ENCODE peak calls at places on chromosomes 7 and 10, in seven cellular contexts. L is IMR-90, J is upper lobe of left lung, K is adrenal gland, U is WTC11, Q is AG10803, X is body of pancreas. V is an unnamed sample.

GRCh38 chr10:79047875-79048638 is 20.7 kb upstream of the ZMIZ1 start:
- DNase-seq in Q (no peak), J (no peak), U (no peak), K (peak), L (no peak), X (peak), V (no peak)

GRCh38 chr10:132547421-132547861 is 9.9 kb downstream of the INPP5A start:
- DNase-seq in Q (no peak), J (peak), U (peak), X (no peak), K (peak), L (no peak), V (no peak)

GRCh38 chr7:128708235-128708634 is 30.9 kb upstream of the CALU start:
- DNase-seq in J (no peak), U (no peak), X (no peak), K (no peak), Q (no peak), L (no peak), V (no peak)

GRCh38 chr7:1665721-1666250 is 4.3 kb upstream of the ELFN1 start:
- DNase-seq in U (no peak), X (no peak), Q (peak), J (peak), K (no peak), L (peak), V (no peak)

GRCh38 chr7:33926535-33926934 is 21.2 kb downstream of the BMPER start:
- DNase-seq in K (peak), Q (peak), X (no peak), L (peak), U (no peak), J (no peak), V (no peak)

GRCh38 chr7:8277394-8277982 is 15.5 kb upstream of the ICA1 start:
- DNase-seq in U (no peak), X (peak), Q (no peak), K (no peak), L (no peak), J (no peak), V (no peak)

GRCh38 chr10:59362184-59362966 is at the start of gene FAM13C:
- DNase-seq in U (peak), K (peak), L (peak), X (peak), J (peak), Q (peak), V (peak)

GRCh38 chr10:35552622-35553342 is 52.4 kb upstream of the GJD4 start:
- DNase-seq in J (no peak), X (no peak), K (no peak), U (no peak), Q (no peak), L (peak), V (no peak)

GRCh38 chr7:90411510-90411909 is 8.2 kb downstream of the CLDN12 start:
- DNase-seq in K (no peak), L (peak), U (no peak), Q (no peak), X (no peak), J (no peak), V (no peak)

GRCh38 chr10:69961168-69961863 is 91.3 kb upstream of the MACROH2A2 start:
- DNase-seq in J (no peak), X (no peak), U (no peak), L (no peak), Q (no peak), K (no peak), V (peak)

GRCh38 chr10:86733260-86733671 is 23.2 kb upstream of the BMPR1A start:
- DNase-seq in U (no peak), Q (peak), K (no peak), J (no peak), L (peak), X (no peak), V (peak)

GRCh38 chr10:125030567-125031197 is 88.8 kb downstream of the ZRANB1 start:
- DNase-seq in K (peak), J (no peak), U (no peak), L (no peak), Q (no peak), X (peak), V (no peak)

GRCh38 chr7:147483634-147484292 is 1106.8 kb upstream of the C7orf33 start:
- DNase-seq in K (no peak), X (no peak), J (no peak), L (peak), U (no peak), Q (no peak), V (no peak)

GRCh38 chr10:75978213-75978612 is 546.8 kb downstream of the LRMDA start:
- DNase-seq in K (no peak), Q (peak), L (no peak), U (no peak), J (no peak), X (no peak), V (no peak)

GRCh38 chr7:95045236-95045923 is 138.0 kb downstream of the PPP1R9A start:
- DNase-seq in U (peak), X (no peak), J (peak), Q (peak), K (no peak), L (no peak), V (no peak)

GRCh38 chr10:122224159-122224558 is 46.9 kb upstream of the BTBD16 start:
- DNase-seq in Q (no peak), X (no peak), L (no peak), K (no peak), J (no peak), U (no peak), V (no peak)

GRCh38 chr10:85612378-85612775 is 754.2 kb downstream of the GRID1 start:
- DNase-seq in U (no peak), L (no peak), Q (no peak), J (no peak), K (no peak), X (no peak), V (peak)

GRCh38 chr7:69683002-69683401 is 84.7 kb downstream of the AUTS2 start:
- DNase-seq in L (no peak), J (no peak), X (no peak), U (peak), Q (no peak), K (no peak), V (no peak)

GRCh38 chr7:67654622-67655021 is 658.0 kb downstream of the TYW1 start:
- DNase-seq in J (no peak), X (no peak), L (no peak), K (no peak), U (no peak), Q (peak), V (no peak)

GRCh38 chr10:88994034-88994433 is 3.4 kb downstream of the FAS start:
- DNase-seq in U (no peak), L (peak), Q (peak), X (no peak), J (no peak), K (no peak), V (no peak)

GRCh38 chr10:93281367-93281720 is 200.8 kb downstream of the MYOF start:
- DNase-seq in L (no peak), X (no peak), K (no peak), U (no peak), Q (no peak), J (no peak), V (no peak)

GRCh38 chr7:26704786-26705185 is 159.6 kb downstream of the SKAP2 start:
- DNase-seq in K (no peak), L (peak), U (no peak), X (no peak), Q (peak), J (no peak), V (no peak)

GRCh38 chr7:150401861-150402631 is 22.9 kb downstream of the ZNF775 start:
- DNase-seq in X (no peak), U (peak), J (no peak), Q (no peak), K (no peak), L (no peak), V (no peak)

GRCh38 chr7:90645784-90646183 is 49.7 kb downstream of the CDK14 start:
- DNase-seq in L (no peak), K (no peak), X (no peak), J (no peak), Q (no peak), U (no peak), V (no peak)

DNA sequence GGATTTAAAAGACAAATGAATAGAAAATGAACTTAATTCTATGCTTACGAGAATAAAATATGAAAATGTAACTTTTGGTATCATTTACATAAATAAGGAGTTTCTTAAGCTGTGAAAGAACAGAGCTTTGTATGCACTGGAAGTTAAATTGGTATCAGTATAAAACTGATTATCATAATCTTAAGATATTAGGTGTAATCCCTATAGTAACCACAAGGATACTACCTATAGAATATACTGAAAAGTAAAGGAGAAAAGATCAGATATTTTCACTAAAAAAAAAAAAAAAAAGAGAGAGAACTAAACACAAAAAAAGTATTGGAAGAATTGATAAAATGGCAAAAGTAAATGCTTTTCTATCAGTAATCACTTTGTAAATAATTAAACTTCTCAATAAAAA is 100.1 kb downstream of the TWIST1 start:
- DNase-seq in J (no peak), X (no peak), L (no peak), Q (no peak), U (no peak), K (no peak), V (no peak)
- TF ChIP-seq CTCF in J (no peak), X (no peak), L (no peak), Q (no peak), U (no peak), K (no peak), V (peak)

DNA sequence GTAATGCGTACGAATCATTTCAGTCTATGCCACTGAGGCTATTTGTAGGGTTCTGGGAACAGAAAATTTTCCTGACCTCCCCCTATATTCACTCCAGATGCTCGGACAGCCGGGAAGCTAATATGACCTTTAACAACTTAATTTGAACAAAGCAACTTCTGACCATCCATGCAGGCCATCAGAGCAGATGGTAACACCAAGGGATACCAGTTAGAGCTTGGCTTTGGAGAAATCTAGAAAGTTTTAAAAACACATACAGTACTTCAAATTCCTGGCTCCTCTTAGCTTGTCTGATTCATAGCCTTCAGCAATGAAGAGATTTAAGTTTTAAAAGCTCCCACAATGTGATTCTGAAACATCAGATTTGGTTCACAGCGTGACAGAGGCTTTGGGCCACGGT is 257.3 kb downstream of the GPAM start:
- DNase-seq in L (no peak), U (no peak), J (no peak), K (no peak), X (no peak), Q (no peak), V (no peak)
- TF ChIP-seq CTCF in L (no peak), U (no peak), J (no peak), K (no peak), X (no peak), Q (no peak), V (no peak)

DNA sequence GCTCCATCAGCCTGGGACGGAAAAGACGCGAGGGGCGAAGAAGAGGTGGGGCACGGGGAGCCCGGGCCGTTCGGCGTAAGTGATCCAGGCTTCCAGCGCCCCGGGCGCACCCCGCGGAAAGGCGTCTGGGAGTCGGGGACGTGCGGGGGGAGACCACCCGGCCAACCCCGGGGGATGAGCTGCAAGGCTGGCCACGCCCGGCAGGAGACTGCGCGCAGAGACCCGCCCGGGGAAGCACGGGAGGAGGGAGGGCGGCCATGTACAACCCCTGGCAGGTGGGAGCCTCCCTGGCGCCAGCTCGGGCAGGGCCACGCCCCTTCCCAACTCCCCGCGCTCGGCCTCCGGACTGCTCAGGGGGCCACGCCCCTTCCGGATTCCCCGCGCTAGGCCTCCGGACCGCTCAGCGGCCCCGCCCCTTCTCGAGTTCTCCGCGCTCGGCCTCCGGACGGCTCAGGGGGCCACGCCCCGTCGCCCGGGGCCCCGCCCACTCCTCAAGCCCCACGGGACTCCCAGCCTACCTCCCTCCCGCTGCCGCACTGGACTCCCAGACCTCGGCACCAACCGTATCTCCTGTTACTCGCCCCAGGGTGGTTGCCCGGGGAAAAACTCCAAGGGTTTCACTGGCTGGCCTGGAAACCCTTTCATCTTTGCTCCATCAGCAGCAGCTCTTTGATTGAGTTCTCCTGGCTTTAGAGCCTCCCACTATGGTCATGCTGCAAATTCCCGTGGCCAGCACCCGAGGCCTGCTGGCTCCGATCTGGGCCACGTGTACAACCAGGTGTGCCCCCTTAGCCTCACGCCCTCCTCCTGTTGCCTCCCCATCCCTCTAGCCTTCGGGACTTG is 284.4 kb downstream of the ZEB1 start:
- DNase-seq in Q (peak), L (peak), K (peak), J (peak), X (peak), U (peak), V (peak)
- TF ChIP-seq CTCF in Q (no peak), L (no peak), K (no peak), J (peak), X (peak), U (no peak), V (no peak)

GRCh38 chr7:96198047-96198636 is 123.8 kb downstream of the SLC25A13 start:
- DNase-seq in Q (no peak), L (no peak), U (no peak), X (no peak), J (no peak), K (no peak), V (no peak)
- TF ChIP-seq CTCF in Q (no peak), L (no peak), U (no peak), X (no peak), J (no peak), K (no peak), V (no peak)

GRCh38 chr7:6558837-6559236 is 7.6 kb upstream of the GRID2IP start:
- DNase-seq in U (peak), Q (peak), J (no peak), L (peak), X (no peak), K (peak), V (no peak)
- TF ChIP-seq CTCF in U (no peak), Q (peak), J (no peak), L (peak), X (no peak), K (no peak), V (peak)

DNA sequence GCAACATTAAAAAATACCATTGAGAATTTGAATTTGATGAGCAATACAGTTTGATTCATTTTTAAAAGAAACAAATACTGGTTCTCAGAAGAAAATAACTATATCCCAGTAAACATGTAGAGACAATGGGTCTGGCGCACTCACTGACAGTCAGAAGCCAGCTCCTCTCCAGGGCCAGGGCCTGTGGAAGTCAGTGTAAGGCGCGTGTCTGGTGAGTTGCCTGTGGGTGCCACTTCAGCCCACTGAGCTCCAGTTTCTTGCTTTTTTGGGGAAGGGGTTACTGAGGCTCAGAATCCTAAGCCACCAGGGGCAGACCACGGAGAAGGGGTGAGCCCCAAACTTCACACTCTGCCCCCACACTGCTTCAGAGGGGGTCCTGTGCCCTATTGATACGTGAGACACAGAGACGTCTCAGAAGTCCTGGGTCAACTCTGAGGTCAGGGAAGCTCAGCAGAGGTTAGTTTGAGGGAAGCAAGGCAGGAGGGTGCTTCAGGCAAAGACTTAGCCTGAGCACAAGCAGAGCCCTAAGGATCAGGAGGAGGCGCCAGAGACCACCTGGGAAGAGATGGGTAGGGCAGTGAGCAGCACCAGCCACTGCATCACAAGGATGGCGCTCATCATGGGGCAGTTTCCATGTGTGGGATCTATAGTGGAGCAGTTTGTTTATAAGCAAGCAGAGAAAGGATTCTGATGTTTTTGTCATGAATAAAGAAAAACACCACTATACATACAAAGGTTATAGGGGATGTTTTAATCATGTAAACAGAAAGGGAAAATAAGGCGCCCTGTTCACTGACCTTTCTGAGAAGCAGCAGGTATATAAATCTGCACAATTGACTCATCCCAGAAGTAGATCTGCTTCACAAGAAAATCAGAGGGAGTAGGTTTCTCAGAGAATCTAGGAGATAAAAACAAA is 95.7 kb downstream of the PKD1L1 start:
- DNase-seq in L (no peak), Q (no peak), K (no peak), J (no peak), X (no peak), U (peak), V (peak)
- TF ChIP-seq CTCF in L (peak), Q (peak), K (no peak), J (no peak), X (no peak), U (no peak), V (peak)

DNA sequence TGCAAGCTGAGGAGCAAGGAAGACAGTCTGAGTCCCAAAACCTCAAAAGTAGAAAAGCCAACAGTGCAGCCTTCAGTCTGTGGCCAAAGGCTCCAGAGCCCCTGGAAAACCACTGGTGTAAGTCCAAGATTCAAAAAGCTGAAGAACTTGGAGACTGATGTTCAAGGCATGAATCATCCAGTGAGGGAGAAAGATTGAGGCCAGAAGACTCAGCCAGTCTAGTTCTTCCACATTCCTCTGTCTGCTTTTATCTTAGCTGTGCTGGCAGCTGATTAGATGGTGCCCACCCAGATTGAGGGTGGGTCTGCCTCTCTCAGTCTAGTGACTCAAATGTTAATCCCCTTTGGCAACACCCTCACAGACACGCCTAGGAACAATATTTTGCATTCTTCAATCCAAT is 20.1 kb upstream of the MDFIC start:
- DNase-seq in L (peak), X (no peak), K (no peak), U (no peak), J (no peak), Q (peak), V (no peak)
- TF ChIP-seq CTCF in L (no peak), X (no peak), K (no peak), U (no peak), J (no peak), Q (no peak), V (no peak)